ENCODE peak calls at places on chromosomes 13 and 19, in nine cellular contexts. J is pancreas, C is heart right ventricle, P is lower lobe of right lung, X is sigmoid colon, M is left ventricle myocardium inferior, G is psoas muscle, T is right lobe of liver, N is tibial artery. R is an unnamed sample.
A peak's percentile ranks its signal among the peaks of the same experiment; 100 is the strongest.

GRCh38 chr19:52823676-52824075 is 2.2 kb upstream of the ZNF28 start:
- DNase-seq in G (no peak), J (no peak), X (no peak), N (no peak), C (no peak), T (no peak), P (no peak), M (no peak), R (no peak)

GRCh38 chr19:4660181-4660791 is 9.9 kb downstream of the MYDGF start:
- DNase-seq in T (peak; percentile 78), C (no peak), M (no peak), X (peak; percentile 73), G (no peak), J (no peak), N (no peak), P (no peak), R (no peak)

GRCh38 chr13:25200783-25201182 is 28.7 kb upstream of the AMER2 start:
- DNase-seq in P (no peak), X (no peak), T (no peak), M (no peak), J (no peak), G (no peak), N (no peak), C (no peak), R (no peak)

GRCh38 chr19:38057954-38058690 is 151.1 kb downstream of the SIPA1L3 start:
- DNase-seq in J (peak; percentile 73), P (peak; percentile 83), T (peak; percentile 62), G (no peak), N (no peak), M (no peak), X (no peak), C (no peak), R (no peak)

GRCh38 chr19:38142176-38143035 is 81.6 kb downstream of the DPF1 start:
- DNase-seq in M (peak; percentile 64), X (no peak), G (peak; percentile 67), J (no peak), N (no peak), C (peak; percentile 64), T (no peak), P (no peak), R (no peak)

GRCh38 chr13:33208290-33208990 is 77.1 kb downstream of the STARD13 start:
- DNase-seq in J (no peak), T (no peak), C (no peak), G (no peak), N (no peak), X (no peak), M (no peak), P (no peak), R (no peak)

GRCh38 chr13:35005051-35005450 is 63.0 kb downstream of the NBEA start:
- DNase-seq in X (no peak), N (no peak), T (no peak), J (no peak), G (no peak), M (no peak), C (no peak), P (no peak), R (no peak)

GRCh38 chr19:42214810-42215209 is 2.7 kb downstream of the DEDD2 start:
- DNase-seq in J (no peak), X (no peak), C (no peak), G (no peak), T (no peak), M (no peak), N (no peak), P (no peak), R (no peak)

GRCh38 chr19:14768001-14768400 is 10.4 kb downstream of the ADGRE2 start:
- DNase-seq in P (peak; percentile 13), N (no peak), M (no peak), G (no peak), X (peak; percentile 50), J (no peak), T (peak; percentile 18), C (no peak), R (peak; percentile 21)

GRCh38 chr13:33194820-33195692 is 90.5 kb downstream of the STARD13 start:
- DNase-seq in T (no peak), N (no peak), J (no peak), P (no peak), G (no peak), M (no peak), C (peak; percentile 51), X (no peak), R (no peak)

GRCh38 chr13:95641961-95642621 is 2.4 kb downstream of the DZIP1 start:
- DNase-seq in N (peak; percentile 69), T (peak; percentile 89), P (peak; percentile 54), J (peak; percentile 83), C (no peak), G (peak; percentile 43), M (peak; percentile 41), X (peak; percentile 77), R (no peak)

GRCh38 chr19:648305-648704 is 8.6 kb downstream of the FGF22 start:
- DNase-seq in M (no peak), T (no peak), C (no peak), P (no peak), J (no peak), N (no peak), X (no peak), G (no peak), R (no peak)

GRCh38 chr13:67070306-67070705 is 159.8 kb downstream of the PCDH9 start:
- DNase-seq in G (no peak), T (no peak), M (no peak), X (no peak), J (no peak), P (no peak), C (no peak), N (no peak), R (no peak)

GRCh38 chr19:17682273-17682672 is 5.9 kb downstream of the UNC13A start:
- DNase-seq in P (no peak), T (no peak), X (no peak), J (no peak), G (no peak), M (no peak), C (no peak), N (no peak), R (no peak)

GRCh38 chr19:10158485-10158884 is 36.3 kb downstream of the DNMT1 start:
- DNase-seq in C (no peak), T (no peak), X (no peak), J (no peak), N (no peak), M (no peak), G (no peak), P (no peak), R (no peak)

GRCh38 chr13:30376426-30377311 is 45.6 kb upstream of the UBE2L5 start:
- DNase-seq in J (no peak), T (no peak), P (no peak), N (peak; percentile 32), M (no peak), C (no peak), G (no peak), X (no peak), R (no peak)

GRCh38 chr19:7692417-7693088 is 9.4 kb downstream of the FCER2 start:
- DNase-seq in J (no peak), C (no peak), N (no peak), P (no peak), G (no peak), X (no peak), M (no peak), T (no peak), R (no peak)

GRCh38 chr19:5039642-5040543 is 71.0 kb downstream of the KDM4B start:
- DNase-seq in X (no peak), N (no peak), T (no peak), J (no peak), M (no peak), C (no peak), G (no peak), P (no peak), R (no peak)

GRCh38 chr13:75636339-75637095 is 387 bp downstream of the LMO7 start:
- DNase-seq in N (peak; percentile 69), P (peak; percentile 65), X (no peak), G (peak; percentile 25), J (peak; percentile 68), M (peak; percentile 16), C (peak; percentile 9), T (no peak), R (no peak)

GRCh38 chr13:77918391-77919261 is at the start of gene EDNRB:
- DNase-seq in P (peak; percentile 62), C (peak; percentile 72), M (peak; percentile 59), G (peak; percentile 41), X (peak; percentile 71), N (no peak), T (peak; percentile 55), J (peak; percentile 63), R (peak; percentile 47)

GRCh38 chr19:51626675-51627074 is 3.5 kb downstream of the SIGLEC5 start:
- DNase-seq in J (no peak), N (no peak), M (no peak), C (no peak), G (no peak), X (no peak), T (no peak), P (no peak), R (no peak)
- H3K9me3 ChIP-seq in J (no peaks in the 10 kb centered on the region), N (no peaks in the 10 kb centered on the region), M (no peaks in the 10 kb centered on the region), C (peaks cover 3% of the 10 kb centered on the region), G (no peaks in the 10 kb centered on the region), X (no peaks in the 10 kb centered on the region), T (no peaks in the 10 kb centered on the region), P (no peaks in the 10 kb centered on the region), R (no peaks in the 10 kb centered on the region)

GRCh38 chr13:58823701-58824100 is 1192.2 kb downstream of the PCDH17 start:
- DNase-seq in G (no peak), C (no peak), P (no peak), M (no peak), X (no peak), N (no peak), T (no peak), J (peak; percentile 40), R (no peak)
- H3K4me1 ChIP-seq in G (no peaks in the 10 kb centered on the region), C (no peaks in the 10 kb centered on the region), P (no peaks in the 10 kb centered on the region), M (no peaks in the 10 kb centered on the region), X (no peaks in the 10 kb centered on the region), N (no peaks in the 10 kb centered on the region), T (no peaks in the 10 kb centered on the region), J (no peaks in the 10 kb centered on the region), R (no peaks in the 10 kb centered on the region)

DNA sequence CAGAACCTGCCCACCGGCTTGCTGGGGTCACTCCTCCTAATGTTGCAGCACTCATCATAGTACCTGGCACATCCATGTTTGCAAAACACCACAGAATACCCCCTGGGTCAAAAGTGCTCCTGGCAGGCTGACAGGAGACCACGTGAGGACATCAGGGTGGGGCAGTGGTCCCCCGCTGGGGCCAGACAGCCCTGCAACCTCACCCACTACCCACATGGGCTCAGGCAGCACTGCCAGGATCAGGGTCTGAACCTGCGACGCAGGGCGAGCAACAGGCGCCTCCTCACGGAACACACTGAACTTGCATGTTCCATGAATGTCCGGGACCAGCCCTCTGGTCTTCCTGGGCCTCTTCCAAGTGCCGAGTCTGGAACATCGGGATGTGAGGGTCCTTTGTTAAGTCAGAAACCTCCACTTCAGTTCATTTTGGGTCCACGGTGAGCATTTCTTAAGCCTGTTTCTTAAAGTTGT is 1.4 kb upstream of the SLC7A9 start:
- DNase-seq in P (no peak), N (peak; percentile 39), C (no peak), M (no peak), G (no peak), J (no peak), X (no peak), T (no peak), R (no peak)
- TF ChIP-seq CTCF in P (no peak), N (no peak), C (no peak), M (no peak), G (no peak), J (no peak), X (no peak), T (no peak), R (no peak)

DNA sequence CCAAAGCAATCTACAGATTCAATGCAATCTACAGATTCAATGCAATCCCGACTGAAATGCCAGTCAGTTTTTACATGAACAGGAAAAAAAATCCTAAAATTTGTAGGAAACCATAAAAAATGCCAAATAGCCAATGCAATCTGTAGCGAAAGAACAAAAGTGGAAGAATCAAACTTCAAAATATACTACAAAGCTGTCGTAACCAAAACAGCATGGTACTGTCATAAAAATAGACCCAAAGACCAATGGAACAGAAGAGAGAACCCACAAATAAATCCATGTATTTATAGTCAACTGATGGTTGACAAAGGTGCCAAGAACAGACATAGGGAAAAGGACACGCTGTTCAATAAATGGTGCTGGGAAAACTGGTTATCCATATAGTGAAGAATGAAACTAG is 17.7 kb downstream of the ZNF829 start:
- DNase-seq in T (no peak), X (no peak), G (no peak), J (no peak), N (no peak), C (no peak), M (no peak), P (no peak), R (no peak)
- H3K9me3 ChIP-seq in T (peaks cover 8% of the 10 kb centered on the region), X (peaks cover 76% of the 10 kb centered on the region), G (peaks cover 88% of the 10 kb centered on the region), J (peaks cover 4% of the 10 kb centered on the region), N (peaks cover 98% of the 10 kb centered on the region), C (peaks cover 100% of the 10 kb centered on the region), M (peaks cover 99% of the 10 kb centered on the region), P (peaks cover 95% of the 10 kb centered on the region), R (peaks cover 36% of the 10 kb centered on the region)

R was measured in RWPE2.